ENCODE peak calls at places on chromosomes 7 and 10, in five cellular contexts. Z is right atrium auricular region, X is upper lobe of right lung, U is dermis microvascular lymphatic vessel endothelial cell, I is ecto neural progenitor cell. C is an unnamed sample.

GRCh38 chr10:47438857-47439474 is 44.9 kb downstream of the ANXA8 start:
- DNase-seq in Z (no peak), I (peak), X (peak), U (peak), C (peak)

GRCh38 chr10:119316729-119317097 is 109.3 kb downstream of the GRK5 start:
- DNase-seq in Z (no peak), I (no peak), X (no peak), U (peak), C (peak)

GRCh38 chr7:158255156-158255555 is 332.5 kb downstream of the PTPRN2 start:
- DNase-seq in U (no peak), X (no peak), Z (no peak), I (no peak), C (no peak)

GRCh38 chr7:117012284-117013174 is 59.2 kb downstream of the ST7 start:
- DNase-seq in U (peak), Z (no peak), I (no peak), X (no peak), C (peak)

GRCh38 chr7:129370812-129371211 is 63.4 kb upstream of the STRIP2 start:
- DNase-seq in I (no peak), U (no peak), Z (no peak), X (no peak), C (no peak)

GRCh38 chr7:93238748-93239147 is 6.6 kb downstream of the VPS50 start:
- DNase-seq in Z (no peak), I (no peak), X (no peak), U (no peak), C (no peak)

GRCh38 chr7:47083476-47084250 is 498.2 kb downstream of the TNS3 start:
- DNase-seq in I (no peak), Z (no peak), X (no peak), U (no peak), C (no peak)

GRCh38 chr10:73139251-73139650 is 28.6 kb downstream of the ECD start:
- DNase-seq in X (no peak), Z (no peak), U (no peak), I (no peak), C (no peak)

GRCh38 chr7:101474178-101474577 is 111.5 kb downstream of the COL26A1 start:
- DNase-seq in Z (no peak), U (no peak), I (no peak), X (no peak), C (no peak)

GRCh38 chr10:88086187-88086954 is 222.9 kb downstream of the PTEN start:
- DNase-seq in U (no peak), X (no peak), Z (no peak), I (no peak), C (no peak)

GRCh38 chr10:1120761-1121160 is 64.6 kb downstream of the WDR37 start:
- DNase-seq in U (no peak), X (no peak), Z (peak), I (no peak), C (no peak)

GRCh38 chr7:73341877-73342276 is 13.9 kb downstream of the FKBP6 start:
- DNase-seq in U (peak), X (no peak), I (no peak), Z (no peak), C (peak)

GRCh38 chr10:71622656-71623055 is 96.9 kb downstream of the C10orf105 start:
- DNase-seq in X (no peak), Z (no peak), I (no peak), U (no peak), C (no peak)

GRCh38 chr7:17207220-17207619 is 91.2 kb upstream of the AHR start:
- DNase-seq in I (no peak), X (no peak), Z (no peak), U (peak), C (peak)

GRCh38 chr10:20891338-20891714 is 5.8 kb downstream of the NEBL start:
- DNase-seq in U (peak), X (no peak), Z (no peak), I (no peak), C (no peak)

GRCh38 chr10:124093076-124093773 is at the start of gene CHST15:
- DNase-seq in U (peak), Z (peak), X (peak), I (peak), C (peak)

GRCh38 chr7:114481995-114482394 is 67.4 kb downstream of the FOXP2 start:
- DNase-seq in U (peak), Z (no peak), X (no peak), I (no peak), C (peak)

GRCh38 chr10:73997479-73997805 is 474 bp upstream of the VCL start:
- DNase-seq in U (no peak), Z (peak), X (no peak), I (no peak), C (no peak)

GRCh38 chr10:51074238-51075028 is at the start of gene PRKG1:
- DNase-seq in I (peak), U (peak), X (peak), Z (peak), C (peak)

GRCh38 chr7:148260605-148261004 is 330.0 kb upstream of the C7orf33 start:
- DNase-seq in Z (no peak), I (no peak), X (no peak), U (no peak), C (no peak)

GRCh38 chr10:80289451-80290287 is at the start of gene MAT1A:
- DNase-seq in Z (no peak), I (no peak), X (no peak), U (no peak), C (no peak)

GRCh38 chr7:129771201-129771927 is 159.8 kb downstream of the NRF1 start:
- DNase-seq in I (no peak), X (no peak), Z (no peak), U (no peak), C (no peak)

GRCh38 chr10:25328361-25328760 is 153.6 kb downstream of the GPR158 start:
- DNase-seq in X (no peak), I (no peak), U (no peak), Z (no peak), C (no peak)

GRCh38 chr10:70430489-70431445 is 10.7 kb downstream of the NODAL start:
- DNase-seq in I (no peak), X (no peak), U (no peak), Z (peak), C (no peak)

GRCh38 chr10:79459243-79459642 is 13.8 kb upstream of the ZCCHC24 start:
- DNase-seq in Z (no peak), X (no peak), I (no peak), U (no peak), C (no peak)

GRCh38 chr7:29120955-29121354 is 25.4 kb downstream of the CPVL start:
- DNase-seq in U (no peak), I (no peak), Z (no peak), X (no peak), C (no peak)